ENCODE peak calls at places on chromosomes 4 and X, in five cellular contexts. O, Q, C, K and X are unnamed samples.

GRCh38 chrX:17882680-17883079 is 21.6 kb upstream of the RAI2 start:
- DNase-seq in O (no peak), Q (no peak), C (no peak), K (no peak), X (no peak)

GRCh38 chrX:45840411-45840950 is 639.8 kb upstream of the DIPK2B start:
- DNase-seq in O (no peak), Q (no peak), C (no peak), K (no peak), X (no peak)

GRCh38 chrX:71291381-71291780 is 7.9 kb downstream of the NONO start:
- DNase-seq in O (no peak), Q (peak), C (no peak), K (no peak), X (no peak)

GRCh38 chr4:19947349-19947748 is 304.4 kb upstream of the SLIT2 start:
- DNase-seq in O (no peak), Q (peak), C (no peak), K (no peak), X (no peak)

GRCh38 chr4:139763668-139764067 is 98.0 kb downstream of the MGST2 start:
- DNase-seq in O (no peak), Q (no peak), C (no peak), K (no peak), X (no peak)

GRCh38 chrX:48086119-48086518 is 14.7 kb upstream of the ZNF630 start:
- DNase-seq in O (no peak), Q (no peak), C (no peak), K (no peak), X (no peak)

GRCh38 chr4:119598521-119598920 is 30.1 kb downstream of the PDE5A start:
- DNase-seq in O (no peak), Q (no peak), C (no peak), K (no peak), X (no peak)

GRCh38 chr4:1402021-1402515 is 4.2 kb downstream of the NKX1-1 start:
- DNase-seq in O (no peak), Q (no peak), C (no peak), K (peak), X (no peak)

GRCh38 chr4:103008875-103009729 is 10.4 kb downstream of the SLC9B1 start:
- DNase-seq in O (peak), Q (peak), C (no peak), K (no peak), X (no peak)

GRCh38 chr4:60992037-60992436 is 208.1 kb upstream of the ADGRL3 start:
- DNase-seq in O (no peak), Q (no peak), C (no peak), K (no peak), X (no peak)

GRCh38 chrX:117325706-117326105 is 790.9 kb downstream of the KLHL13 start:
- DNase-seq in O (no peak), Q (no peak), C (peak), K (no peak), X (no peak)

GRCh38 chrX:108090474-108091265 is 672 bp downstream of the PSMD10 start:
- DNase-seq in O (no peak), Q (peak), C (no peak), K (no peak), X (no peak)

GRCh38 chr4:61446957-61447356 is 246.8 kb downstream of the ADGRL3 start:
- DNase-seq in O (no peak), Q (no peak), C (no peak), K (no peak), X (no peak)

GRCh38 chrX:24676403-24677024 is 17.2 kb upstream of the POLA1 start:
- DNase-seq in O (no peak), Q (peak), C (no peak), K (no peak), X (no peak)

DNA sequence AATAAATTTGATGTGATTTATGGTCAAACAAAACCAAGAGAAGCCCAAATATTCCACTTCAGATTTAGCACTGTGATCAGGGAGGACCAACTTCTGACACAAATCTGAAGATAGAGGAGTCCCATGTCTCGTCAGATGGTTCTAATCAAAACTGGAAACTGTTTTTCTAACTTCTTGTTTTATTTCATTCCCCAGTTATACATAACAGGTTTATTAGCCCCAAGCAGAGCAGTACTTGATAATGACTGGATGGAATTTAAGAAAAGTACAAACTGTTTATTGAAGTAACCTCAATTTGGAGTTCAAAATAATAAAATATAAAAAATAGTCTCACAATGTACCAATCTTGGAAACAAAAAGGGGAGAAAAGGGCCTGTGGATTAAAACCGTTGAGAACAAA is 310.3 kb downstream of the LDB2 start:
- DNase-seq in O (no peak), Q (no peak), C (no peak), K (no peak), X (no peak)
- H3K27ac ChIP-seq in O (no peak), Q (no peak), C (no peak), K (no peak), X (no peak)

GRCh38 chrX:101408530-101408836 is 461 bp downstream of the HNRNPH2 start:
- DNase-seq in O (no peak), Q (no peak), C (no peak), K (no peak), X (no peak)

GRCh38 chrX:101411984-101412383 is 4.0 kb downstream of the HNRNPH2 start:
- DNase-seq in O (no peak), Q (no peak), C (no peak), K (no peak), X (no peak)

GRCh38 chrX:101409043-101409442 is 1.0 kb downstream of the HNRNPH2 start:
- DNase-seq in O (no peak), Q (no peak), C (no peak), K (no peak), X (no peak)

GRCh38 chrX:101407748-101408529 is at the start of the genes GLA and HNRNPH2:
- DNase-seq in O (peak), Q (peak), C (peak), K (peak), X (peak)

DNA sequence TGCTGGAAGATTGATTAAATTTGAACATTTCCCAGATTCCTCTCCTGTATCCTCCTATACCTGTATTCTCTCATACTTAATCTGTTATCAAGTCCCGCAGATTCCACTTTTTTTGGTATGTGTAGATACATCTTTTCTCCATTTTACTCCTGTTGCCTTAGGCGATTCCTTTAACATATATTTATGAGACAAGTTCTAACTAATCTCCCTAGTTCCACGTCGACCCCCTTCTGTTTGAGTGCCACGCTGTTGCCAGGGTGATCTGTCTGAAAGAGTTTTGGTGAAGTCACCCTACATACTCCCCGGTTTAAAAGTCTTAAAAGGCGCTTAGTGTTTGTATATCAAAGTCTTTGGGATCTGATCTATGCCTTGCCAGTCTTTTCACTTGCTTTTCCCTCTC is 2.4 kb downstream of the HNRNPH2 start:
- DNase-seq in O (no peak), Q (no peak), C (no peak), K (no peak), X (no peak)
- H3K27ac ChIP-seq in O (no peak), Q (peak), C (no peak), K (no peak), X (no peak)

GRCh38 chrX:13742397-13743176 is 8.0 kb downstream of the OFD1 start:
- DNase-seq in O (no peak), Q (no peak), C (no peak), K (no peak), X (no peak)
- H3K27ac ChIP-seq in O (no peak), Q (no peak), C (no peak), K (no peak), X (no peak)

GRCh38 chr4:15400276-15400675 is 27.6 kb upstream of the C1QTNF7 start:
- DNase-seq in O (no peak), Q (no peak), C (no peak), K (no peak), X (no peak)

GRCh38 chr4:15402974-15403373 is 24.9 kb upstream of the C1QTNF7 start:
- DNase-seq in O (no peak), Q (no peak), C (no peak), K (no peak), X (no peak)

GRCh38 chr4:15402146-15402545 is 25.7 kb upstream of the C1QTNF7 start:
- DNase-seq in O (no peak), Q (peak), C (no peak), K (no peak), X (no peak)

GRCh38 chr4:15398732-15399131 is 29.1 kb upstream of the C1QTNF7 start:
- DNase-seq in O (no peak), Q (no peak), C (no peak), K (no peak), X (no peak)

DNA sequence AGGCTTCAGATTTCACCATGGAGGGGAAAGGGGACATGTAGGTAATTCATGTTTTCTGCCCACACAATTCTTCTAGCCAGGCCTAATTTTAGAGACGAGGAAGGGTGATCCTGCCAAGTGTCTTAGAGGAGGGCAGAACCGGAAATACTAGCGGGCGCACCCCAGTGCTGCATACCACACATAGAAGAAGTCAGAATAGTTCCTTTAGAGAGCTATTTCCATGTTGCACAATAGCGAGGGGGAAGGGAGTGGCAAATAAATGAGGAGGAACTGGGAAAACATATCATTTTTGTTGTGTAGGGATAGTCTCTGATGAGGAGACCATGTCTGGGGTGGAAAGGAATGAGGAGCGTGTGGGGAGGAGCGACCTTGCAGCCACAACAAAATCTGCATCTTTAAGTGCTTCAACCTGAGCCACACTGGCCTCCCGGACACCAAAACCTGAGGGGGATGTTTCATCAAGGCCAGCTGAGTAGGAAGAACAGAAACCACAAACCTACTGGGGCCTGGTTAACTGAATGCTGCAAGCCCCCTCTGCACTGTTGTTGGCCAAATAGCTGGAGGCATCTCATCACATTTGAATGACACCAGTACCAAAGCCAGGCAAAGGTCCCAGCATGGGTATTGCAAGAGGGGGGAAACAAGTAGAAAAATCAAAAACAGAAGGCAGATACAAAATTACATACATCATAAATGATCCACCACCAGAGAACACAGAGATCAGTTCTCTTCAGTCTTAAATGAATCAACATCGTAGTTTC is 26.7 kb upstream of the C1QTNF7 start:
- DNase-seq in O (no peak), Q (peak), C (peak), K (peak), X (no peak)
- H3K27ac ChIP-seq in O (no peak), Q (peak), C (peak), K (peak), X (no peak)

DNA sequence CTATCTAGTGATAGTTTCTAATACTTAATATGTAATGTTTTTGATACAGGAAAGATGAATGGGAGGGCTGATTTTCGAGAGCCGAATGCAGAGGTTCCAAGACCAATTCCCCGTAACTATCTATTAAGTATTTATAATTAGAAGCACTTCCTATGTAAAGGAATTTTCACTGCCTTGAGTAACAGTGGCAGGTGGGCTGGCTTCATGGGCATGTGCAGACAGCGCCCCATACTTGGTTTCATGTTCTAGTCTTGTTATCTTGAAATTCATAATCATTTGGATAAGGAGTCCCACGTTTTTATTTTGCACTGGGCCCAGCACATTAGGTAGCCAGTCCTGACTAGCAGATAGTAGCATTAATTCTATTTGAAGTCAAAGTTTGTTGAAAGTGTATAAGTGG is 1.7 kb downstream of the OCIAD1 start:
- DNase-seq in O (no peak), Q (no peak), C (no peak), K (no peak), X (no peak)
- H3K27ac ChIP-seq in O (no peak), Q (no peak), C (no peak), K (no peak), X (no peak)

GRCh38 chr4:7876096-7876993 is 63.3 kb downstream of the AFAP1 start:
- DNase-seq in O (no peak), Q (peak), C (no peak), K (no peak), X (no peak)
- H3K27ac ChIP-seq in O (no peak), Q (no peak), C (peak), K (no peak), X (no peak)

DNA sequence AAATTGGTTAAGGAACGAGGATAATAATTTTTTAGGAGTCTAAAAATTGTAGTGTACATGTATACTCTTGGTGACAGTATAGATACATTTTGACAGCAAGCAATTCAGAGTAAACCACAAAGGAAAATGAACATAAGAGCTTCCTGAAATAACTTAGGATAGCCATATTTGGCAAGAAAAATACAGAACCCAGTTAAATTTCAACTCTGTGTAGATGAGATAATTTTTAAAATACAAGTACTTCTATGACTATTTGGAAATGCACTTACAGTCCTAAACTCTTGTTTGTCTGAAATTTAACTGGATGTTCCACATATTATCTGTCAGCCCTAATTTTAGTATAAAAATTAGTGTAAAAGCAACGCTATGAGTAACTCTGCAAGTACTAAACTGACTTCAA is 124.4 kb upstream of the PCDH18 start:
- DNase-seq in O (no peak), Q (no peak), C (no peak), K (no peak), X (no peak)
- H3K27ac ChIP-seq in O (no peak), Q (no peak), C (no peak), K (no peak), X (no peak)